ENCODE peak calls at places on chromosome 9, in five cellular contexts. U, B, I, R and T are unnamed samples.

GRCh38 chr9:81411961-81412360 is 277.4 kb downstream of the TLE1 start:
- DNase-seq in B (peak; percentile 92), R (peak; percentile 65), U (no peak), I (no peak), T (no peak)

GRCh38 chr9:110015759-110016158 is 192.2 kb downstream of the C9orf152 start:
- DNase-seq in I (no peak), B (peak; percentile 88), R (peak; percentile 94), U (peak; percentile 15), T (no peak)

GRCh38 chr9:133742849-133743444 is 4.8 kb upstream of the SARDH start:
- DNase-seq in R (peak; percentile 57), B (peak; percentile 79), I (peak; percentile 54), U (peak; percentile 85), T (peak; percentile 89)

GRCh38 chr9:36871606-36872005 is 162.5 kb downstream of the PAX5 start:
- DNase-seq in B (no peak), U (no peak), R (no peak), I (no peak), T (no peak)

GRCh38 chr9:98248737-98249474 is 6.5 kb downstream of the TBC1D2 start:
- DNase-seq in B (peak; percentile 62), U (peak; percentile 71), I (no peak), R (peak; percentile 97), T (peak; percentile 91)

GRCh38 chr9:93465853-93466252 is 12.5 kb upstream of the FAM120AOS start:
- DNase-seq in R (no peak), I (no peak), B (no peak), U (no peak), T (no peak)

GRCh38 chr9:36676823-36677521 is 104.3 kb downstream of the MELK start:
- DNase-seq in U (peak; percentile 1), R (peak; percentile 28), I (no peak), B (no peak), T (no peak)

GRCh38 chr9:91783411-91783810 is 166.6 kb downstream of the ROR2 start:
- DNase-seq in U (no peak), I (no peak), B (no peak), R (no peak), T (no peak)

GRCh38 chr9:108535526-108535925 is 320.3 kb downstream of the ACTL7B start:
- DNase-seq in R (no peak), U (peak; percentile 22), I (peak; percentile 31), B (no peak), T (no peak)

GRCh38 chr9:96453625-96454024 is 3.7 kb downstream of the HABP4 start:
- DNase-seq in I (no peak), R (peak; percentile 47), U (peak; percentile 69), B (peak; percentile 64), T (no peak)

GRCh38 chr9:105259274-105259673 is 14.8 kb downstream of the SLC44A1 start:
- DNase-seq in U (peak; percentile 52), B (no peak), I (no peak), R (no peak), T (no peak)

GRCh38 chr9:126219166-126219565 is 107.5 kb upstream of the MVB12B start:
- DNase-seq in B (no peak), I (no peak), R (no peak), U (no peak), T (no peak)

GRCh38 chr9:29006603-29007002 is 1433.3 kb upstream of the C9orf72 start:
- DNase-seq in R (no peak), U (no peak), B (peak; percentile 72), I (no peak), T (no peak)

GRCh38 chr9:22840641-22841040 is 394.0 kb downstream of the DMRTA1 start:
- DNase-seq in B (no peak), R (no peak), I (no peak), U (no peak), T (no peak)

GRCh38 chr9:93679536-93680444 is 103.4 kb downstream of the PHF2 start:
- DNase-seq in B (no peak), I (no peak), U (no peak), R (no peak), T (peak; percentile 45)

GRCh38 chr9:1604942-1605560 is 410.1 kb upstream of the SMARCA2 start:
- DNase-seq in R (no peak), B (peak; percentile 51), I (peak; percentile 53), U (no peak), T (no peak)

GRCh38 chr9:16044116-16044881 is 491.5 kb downstream of the CCDC171 start:
- DNase-seq in R (peak; percentile 78), I (no peak), U (peak; percentile 74), B (peak; percentile 37), T (no peak)

GRCh38 chr9:4020038-4020746 is 279.7 kb downstream of the GLIS3 start:
- DNase-seq in U (peak; percentile 15), I (no peak), R (peak; percentile 56), B (peak; percentile 67), T (no peak)

GRCh38 chr9:127163409-127163808 is 41.0 kb upstream of the ANGPTL2 start:
- DNase-seq in R (peak; percentile 82), U (peak; percentile 59), B (no peak), I (peak; percentile 79), T (peak; percentile 18)

GRCh38 chr9:95023217-95024003 is 294.1 kb downstream of the FANCC start:
- DNase-seq in I (no peak), U (peak; percentile 75), B (peak; percentile 87), R (peak; percentile 90), T (no peak)

GRCh38 chr9:75185585-75186170 is 97.4 kb downstream of the OSTF1 start:
- DNase-seq in U (peak; percentile 35), I (peak; percentile 57), R (no peak), B (peak; percentile 27), T (no peak)

GRCh38 chr9:136572003-136572595 is 26.3 kb upstream of the NOTCH1 start:
- DNase-seq in I (no peak), U (peak; percentile 52), B (peak; percentile 4), R (peak; percentile 77), T (peak; percentile 69)

GRCh38 chr9:136570916-136571315 is 25.1 kb upstream of the NOTCH1 start:
- DNase-seq in U (no peak), R (no peak), B (no peak), I (no peak), T (peak; percentile 73)

GRCh38 chr9:136570191-136570845 is 24.5 kb upstream of the NOTCH1 start:
- DNase-seq in B (no peak), I (no peak), U (no peak), R (no peak), T (peak; percentile 75)

GRCh38 chr9:136571525-136571924 is 25.7 kb upstream of the NOTCH1 start:
- DNase-seq in B (no peak), U (no peak), R (no peak), I (no peak), T (peak; percentile 60)

DNA sequence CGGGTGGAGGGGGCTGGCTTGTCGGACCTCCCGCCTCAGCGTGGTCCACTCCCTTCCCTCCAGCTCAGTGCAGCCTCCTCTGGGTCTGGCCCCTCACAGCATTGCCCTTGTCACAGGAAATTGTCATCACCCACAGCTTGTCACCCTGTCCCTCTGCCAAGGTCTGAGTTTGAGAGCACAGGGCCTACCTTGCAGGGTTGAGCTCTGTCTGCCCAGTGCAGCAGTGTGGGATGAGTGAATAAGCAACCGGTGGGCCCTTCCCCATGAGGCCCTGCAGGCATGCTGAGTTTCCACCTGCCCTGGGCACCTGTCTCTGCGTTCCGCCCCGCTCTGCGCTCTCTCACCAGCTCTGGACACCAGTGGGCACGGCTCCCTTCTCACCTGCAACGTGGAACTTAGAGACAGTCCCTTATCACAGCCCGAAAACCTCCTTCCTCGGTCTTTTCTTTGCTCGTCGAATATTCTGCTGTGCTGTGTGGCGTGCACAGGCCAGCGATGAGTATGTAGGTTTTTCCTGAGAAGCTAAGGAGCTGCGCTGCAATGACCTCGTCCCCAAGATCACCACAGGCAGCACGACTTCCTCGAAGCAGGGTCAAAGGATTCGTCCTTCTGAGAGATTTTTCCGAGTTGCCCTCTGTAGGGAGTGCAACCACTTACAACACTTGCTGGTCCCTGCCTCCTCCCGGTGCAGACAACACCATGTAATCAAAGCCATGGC is 26.9 kb upstream of the NOTCH1 start:
- DNase-seq in R (no peak), I (no peak), B (no peak), U (no peak), T (peak; percentile 60)
- H3K9ac ChIP-seq in R (peak overlapping the region; percentile 7), I (no peak overlapping the region), B (no peak overlapping the region), U (no peak overlapping the region), T (no peak overlapping the region)

GRCh38 chr9:117418111-117418510 is 3.3 kb upstream of the ASTN2 start:
- DNase-seq in R (no peak), B (no peak), I (no peak), U (no peak), T (no peak)
- H3K9ac ChIP-seq in R (no peak overlapping the region), B (no peak overlapping the region), I (no peak overlapping the region), U (no peak overlapping the region), T (no peak overlapping the region)

GRCh38 chr9:136688274-136689107 is 1.2 kb upstream of the AGPAT2 start:
- DNase-seq in B (no peak), I (no peak), U (no peak), R (no peak), T (no peak)

GRCh38 chr9:136686794-136687711 is at the start of gene AGPAT2:
- DNase-seq in B (peak; percentile 58), R (peak; percentile 36), I (no peak), U (peak; percentile 82), T (peak; percentile 95)

GRCh38 chr9:136689108-136689460 is 1.8 kb upstream of the AGPAT2 start:
- DNase-seq in B (no peak), I (no peak), R (no peak), U (no peak), T (no peak)

GRCh38 chr9:136686534-136686793 is 793 bp downstream of the AGPAT2 start:
- DNase-seq in U (no peak), I (no peak), B (no peak), R (no peak), T (no peak)

DNA sequence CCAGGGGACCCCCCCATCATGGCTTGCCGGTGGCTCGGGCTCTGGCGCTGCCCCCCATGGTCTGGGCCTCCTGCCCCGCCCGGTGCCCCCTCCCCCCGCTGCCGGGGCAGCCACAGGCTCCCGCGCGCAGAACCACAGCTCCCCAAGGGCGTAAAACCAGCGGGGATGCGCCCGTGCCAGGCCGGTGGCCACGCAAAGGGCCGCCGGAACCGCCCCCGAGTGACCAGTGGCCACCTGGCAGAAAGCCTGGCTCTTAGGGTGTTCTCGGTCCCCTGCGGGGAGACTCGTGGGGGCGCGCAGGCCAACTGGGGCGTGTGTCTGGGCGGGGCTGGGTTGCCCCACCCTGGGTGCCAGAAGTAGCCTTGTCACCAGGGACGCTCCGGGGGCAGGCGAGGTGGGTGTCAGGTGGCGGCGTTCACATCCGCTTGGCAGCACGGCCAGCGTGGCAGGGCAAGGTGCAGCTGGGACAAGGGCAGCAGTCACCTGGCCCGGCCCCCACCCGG is 515 bp upstream of the AGPAT2 start:
- DNase-seq in U (no peak), B (peak; percentile 27), I (no peak), R (no peak), T (peak; percentile 92)
- H3K9ac ChIP-seq in U (no peak overlapping the region), B (peak overlapping the region; percentile 54), I (no peak overlapping the region), R (no peak overlapping the region), T (no peak overlapping the region)

GRCh38 chr9:132443951-132444615 is 34.1 kb downstream of the CFAP77 start:
- DNase-seq in I (no peak), U (no peak), R (no peak), B (no peak), T (no peak)

GRCh38 chr9:132451276-132451675 is 41.3 kb downstream of the CFAP77 start:
- DNase-seq in U (no peak), B (no peak), I (no peak), R (no peak), T (no peak)

GRCh38 chr9:132446887-132447286 is 36.9 kb downstream of the CFAP77 start:
- DNase-seq in I (no peak), R (no peak), U (no peak), B (no peak), T (no peak)

DNA sequence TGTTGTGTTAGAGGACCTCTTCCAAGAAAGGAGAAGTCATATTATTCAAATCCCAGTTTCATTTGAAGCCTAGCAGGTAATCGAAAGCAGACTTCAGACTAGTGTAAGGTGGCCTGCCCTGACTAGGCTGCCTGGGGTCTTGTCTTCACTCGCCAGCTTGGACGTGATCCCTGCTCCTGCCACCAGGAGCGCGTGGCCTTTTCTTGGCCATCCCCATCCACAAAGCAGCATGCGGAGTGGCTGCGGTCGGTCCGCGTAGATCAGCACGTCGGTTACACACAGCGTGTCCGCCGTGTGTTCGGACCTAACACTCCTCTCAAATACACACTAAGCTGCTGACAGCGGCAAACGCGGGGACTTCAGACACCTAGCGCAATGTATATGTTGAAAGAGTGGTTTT is 37.3 kb downstream of the CFAP77 start:
- DNase-seq in R (no peak), U (no peak), B (no peak), I (no peak), T (no peak)
- H3K9ac ChIP-seq in R (no peak overlapping the region), U (no peak overlapping the region), B (no peak overlapping the region), I (no peak overlapping the region), T (no peak overlapping the region)